ENCODE peak calls at places on chromosomes 7 and 10, in seven cellular contexts. One of them, this sample, is unnamed.

GRCh38 chr7:74396993-74397392 is 56.7 kb upstream of the GTF2IRD1 start:
- DNase-seq in NCI-H1092 treated with DMSO at 0.1 percent for 48 hours: no peak
- DNase-seq in ovary: no peak
- DNase-seq in anterior cingulate cortex: no peak
- DNase-seq in stimulated activated naive CD4-positive, alpha-beta T cell treated with Interleukin-2 at 50 U/mL for 16 hours: no peak
- DNase-seq in memory B cell: no peak
- DNase-seq in NCI-H1105: no peak
- DNase-seq in this sample: no peak

GRCh38 chr7:157488326-157488725 is 151.5 kb downstream of the DNAJB6 start:
- DNase-seq in memory B cell: no peak
- DNase-seq in stimulated activated naive CD4-positive, alpha-beta T cell treated with Interleukin-2 at 50 U/mL for 16 hours: no peak
- DNase-seq in anterior cingulate cortex: no peak
- DNase-seq in ovary: no peak
- DNase-seq in NCI-H1092 treated with DMSO at 0.1 percent for 48 hours: peak; percentile 32
- DNase-seq in NCI-H1105: no peak
- DNase-seq in this sample: no peak

GRCh38 chr10:71629131-71629530 is 90.4 kb downstream of the C10orf105 start:
- DNase-seq in stimulated activated naive CD4-positive, alpha-beta T cell treated with Interleukin-2 at 50 U/mL for 16 hours: no peak
- DNase-seq in NCI-H1092 treated with DMSO at 0.1 percent for 48 hours: no peak
- DNase-seq in anterior cingulate cortex: no peak
- DNase-seq in NCI-H1105: no peak
- DNase-seq in memory B cell: no peak
- DNase-seq in ovary: no peak
- DNase-seq in this sample: no peak

GRCh38 chr7:124671976-124672375 is 93.6 kb downstream of the GPR37 start:
- DNase-seq in memory B cell: no peak
- DNase-seq in ovary: no peak
- DNase-seq in stimulated activated naive CD4-positive, alpha-beta T cell treated with Interleukin-2 at 50 U/mL for 16 hours: no peak
- DNase-seq in NCI-H1092 treated with DMSO at 0.1 percent for 48 hours: no peak
- DNase-seq in anterior cingulate cortex: no peak
- DNase-seq in NCI-H1105: peak; percentile 20
- DNase-seq in this sample: no peak

GRCh38 chr10:7082967-7083366 is 327.9 kb downstream of the SFMBT2 start:
- DNase-seq in anterior cingulate cortex: no peak
- DNase-seq in stimulated activated naive CD4-positive, alpha-beta T cell treated with Interleukin-2 at 50 U/mL for 16 hours: no peak
- DNase-seq in NCI-H1105: no peak
- DNase-seq in memory B cell: no peak
- DNase-seq in ovary: no peak
- DNase-seq in NCI-H1092 treated with DMSO at 0.1 percent for 48 hours: no peak
- DNase-seq in this sample: no peak

GRCh38 chr7:130151591-130152269 is 53.5 kb downstream of the TMEM209 start:
- DNase-seq in memory B cell: no peak
- DNase-seq in NCI-H1092 treated with DMSO at 0.1 percent for 48 hours: no peak
- DNase-seq in NCI-H1105: no peak
- DNase-seq in ovary: no peak
- DNase-seq in stimulated activated naive CD4-positive, alpha-beta T cell treated with Interleukin-2 at 50 U/mL for 16 hours: peak; percentile 20
- DNase-seq in anterior cingulate cortex: no peak
- DNase-seq in this sample: no peak

GRCh38 chr10:80522756-80523363 is 14.8 kb upstream of the SH2D4B start:
- DNase-seq in anterior cingulate cortex: no peak
- DNase-seq in NCI-H1105: no peak
- DNase-seq in stimulated activated naive CD4-positive, alpha-beta T cell treated with Interleukin-2 at 50 U/mL for 16 hours: no peak
- DNase-seq in NCI-H1092 treated with DMSO at 0.1 percent for 48 hours: no peak
- DNase-seq in memory B cell: no peak
- DNase-seq in ovary: no peak
- DNase-seq in this sample: no peak

GRCh38 chr7:142833174-142834027 is 21.5 kb upstream of the EPHB6 start:
- DNase-seq in anterior cingulate cortex: no peak
- DNase-seq in NCI-H1092 treated with DMSO at 0.1 percent for 48 hours: no peak
- DNase-seq in memory B cell: no peak
- DNase-seq in NCI-H1105: no peak
- DNase-seq in stimulated activated naive CD4-positive, alpha-beta T cell treated with Interleukin-2 at 50 U/mL for 16 hours: no peak
- DNase-seq in ovary: no peak
- DNase-seq in this sample: no peak

GRCh38 chr7:36810476-36810875 is 86.2 kb upstream of the AOAH start:
- DNase-seq in NCI-H1105: no peak
- DNase-seq in anterior cingulate cortex: no peak
- DNase-seq in NCI-H1092 treated with DMSO at 0.1 percent for 48 hours: no peak
- DNase-seq in memory B cell: no peak
- DNase-seq in ovary: no peak
- DNase-seq in stimulated activated naive CD4-positive, alpha-beta T cell treated with Interleukin-2 at 50 U/mL for 16 hours: no peak
- DNase-seq in this sample: no peak

GRCh38 chr7:151396328-151396970 is 13.4 kb downstream of the WDR86 start:
- DNase-seq in memory B cell: no peak
- DNase-seq in NCI-H1105: no peak
- DNase-seq in ovary: no peak
- DNase-seq in NCI-H1092 treated with DMSO at 0.1 percent for 48 hours: no peak
- DNase-seq in stimulated activated naive CD4-positive, alpha-beta T cell treated with Interleukin-2 at 50 U/mL for 16 hours: no peak
- DNase-seq in anterior cingulate cortex: no peak
- DNase-seq in this sample: no peak

GRCh38 chr10:27372095-27372494 is 131.5 kb upstream of the ACBD5 start:
- DNase-seq in NCI-H1092 treated with DMSO at 0.1 percent for 48 hours: no peak
- DNase-seq in memory B cell: no peak
- DNase-seq in stimulated activated naive CD4-positive, alpha-beta T cell treated with Interleukin-2 at 50 U/mL for 16 hours: no peak
- DNase-seq in NCI-H1105: no peak
- DNase-seq in ovary: no peak
- DNase-seq in anterior cingulate cortex: no peak
- DNase-seq in this sample: no peak

GRCh38 chr7:150955519-150956394 is 22.4 kb downstream of the KCNH2 start:
- DNase-seq in anterior cingulate cortex: peak; percentile 55
- DNase-seq in ovary: peak; percentile 83
- DNase-seq in memory B cell: no peak
- DNase-seq in NCI-H1105: no peak
- DNase-seq in stimulated activated naive CD4-positive, alpha-beta T cell treated with Interleukin-2 at 50 U/mL for 16 hours: no peak
- DNase-seq in NCI-H1092 treated with DMSO at 0.1 percent for 48 hours: peak; percentile 95
- DNase-seq in this sample: no peak

GRCh38 chr10:124604214-124605000 is 139.8 kb downstream of the FAM53B start:
- DNase-seq in NCI-H1105: no peak
- DNase-seq in stimulated activated naive CD4-positive, alpha-beta T cell treated with Interleukin-2 at 50 U/mL for 16 hours: no peak
- DNase-seq in ovary: peak; percentile 36
- DNase-seq in anterior cingulate cortex: peak; percentile 65
- DNase-seq in memory B cell: no peak
- DNase-seq in NCI-H1092 treated with DMSO at 0.1 percent for 48 hours: peak; percentile 23
- DNase-seq in this sample: no peak

GRCh38 chr7:142557971-142558582 is 191.2 kb upstream of the PRSS1 start:
- DNase-seq in memory B cell: peak; percentile 18
- DNase-seq in NCI-H1105: no peak
- DNase-seq in NCI-H1092 treated with DMSO at 0.1 percent for 48 hours: no peak
- DNase-seq in ovary: no peak
- DNase-seq in stimulated activated naive CD4-positive, alpha-beta T cell treated with Interleukin-2 at 50 U/mL for 16 hours: peak; percentile 22
- DNase-seq in anterior cingulate cortex: no peak
- DNase-seq in this sample: no peak

GRCh38 chr10:123781956-123782500 is 109.6 kb downstream of the CPXM2 start:
- DNase-seq in anterior cingulate cortex: no peak
- DNase-seq in memory B cell: no peak
- DNase-seq in NCI-H1105: no peak
- DNase-seq in ovary: no peak
- DNase-seq in stimulated activated naive CD4-positive, alpha-beta T cell treated with Interleukin-2 at 50 U/mL for 16 hours: no peak
- DNase-seq in NCI-H1092 treated with DMSO at 0.1 percent for 48 hours: no peak
- DNase-seq in this sample: no peak

GRCh38 chr7:104758504-104758903 is 255.5 kb upstream of the KMT2E start:
- DNase-seq in stimulated activated naive CD4-positive, alpha-beta T cell treated with Interleukin-2 at 50 U/mL for 16 hours: no peak
- DNase-seq in anterior cingulate cortex: no peak
- DNase-seq in memory B cell: no peak
- DNase-seq in NCI-H1092 treated with DMSO at 0.1 percent for 48 hours: no peak
- DNase-seq in ovary: no peak
- DNase-seq in NCI-H1105: no peak
- DNase-seq in this sample: no peak

GRCh38 chr10:79239275-79239779 is 107.9 kb upstream of the PPIF start:
- DNase-seq in NCI-H1092 treated with DMSO at 0.1 percent for 48 hours: no peak
- DNase-seq in stimulated activated naive CD4-positive, alpha-beta T cell treated with Interleukin-2 at 50 U/mL for 16 hours: no peak
- DNase-seq in ovary: no peak
- DNase-seq in anterior cingulate cortex: peak; percentile 49
- DNase-seq in NCI-H1105: no peak
- DNase-seq in memory B cell: no peak
- DNase-seq in this sample: no peak

GRCh38 chr10:689433-690226 is at the start of gene DIP2C:
- DNase-seq in NCI-H1105: peak; percentile 38
- DNase-seq in anterior cingulate cortex: peak; percentile 34
- DNase-seq in memory B cell: no peak
- DNase-seq in NCI-H1092 treated with DMSO at 0.1 percent for 48 hours: no peak
- DNase-seq in ovary: peak; percentile 89
- DNase-seq in stimulated activated naive CD4-positive, alpha-beta T cell treated with Interleukin-2 at 50 U/mL for 16 hours: no peak
- DNase-seq in this sample: no peak

GRCh38 chr7:707296-708000 is 19.1 kb upstream of the DNAAF5 start:
- DNase-seq in stimulated activated naive CD4-positive, alpha-beta T cell treated with Interleukin-2 at 50 U/mL for 16 hours: no peak
- DNase-seq in NCI-H1105: no peak
- DNase-seq in ovary: peak; percentile 33
- DNase-seq in NCI-H1092 treated with DMSO at 0.1 percent for 48 hours: no peak
- DNase-seq in memory B cell: no peak
- DNase-seq in anterior cingulate cortex: no peak
- DNase-seq in this sample: no peak

GRCh38 chr7:120926943-120927346 is 23.6 kb upstream of the ING3 start:
- DNase-seq in memory B cell: no peak
- DNase-seq in NCI-H1105: no peak
- DNase-seq in ovary: no peak
- DNase-seq in anterior cingulate cortex: no peak
- DNase-seq in NCI-H1092 treated with DMSO at 0.1 percent for 48 hours: no peak
- DNase-seq in stimulated activated naive CD4-positive, alpha-beta T cell treated with Interleukin-2 at 50 U/mL for 16 hours: no peak
- DNase-seq in this sample: no peak

GRCh38 chr10:61397175-61397986 is 55.8 kb downstream of the TMEM26 start:
- DNase-seq in stimulated activated naive CD4-positive, alpha-beta T cell treated with Interleukin-2 at 50 U/mL for 16 hours: no peak
- DNase-seq in ovary: no peak
- DNase-seq in NCI-H1105: no peak
- DNase-seq in anterior cingulate cortex: no peak
- DNase-seq in memory B cell: no peak
- DNase-seq in NCI-H1092 treated with DMSO at 0.1 percent for 48 hours: no peak
- DNase-seq in this sample: no peak

GRCh38 chr10:30553625-30554442 is 75.7 kb downstream of the LYZL2 start:
- DNase-seq in NCI-H1105: no peak
- DNase-seq in stimulated activated naive CD4-positive, alpha-beta T cell treated with Interleukin-2 at 50 U/mL for 16 hours: no peak
- DNase-seq in memory B cell: no peak
- DNase-seq in anterior cingulate cortex: no peak
- DNase-seq in NCI-H1092 treated with DMSO at 0.1 percent for 48 hours: peak; percentile 33
- DNase-seq in ovary: peak; percentile 79
- DNase-seq in this sample: no peak

This sample was measured in NCI-H524 treated with DMSO at 0.1 percent for 48 hours.